ENCODE peak calls at places on chromosomes 16 and 17, in eight cellular contexts. G, W, B, Z, I, P, M and N are unnamed samples.

GRCh38 chr17:18182978-18183333 is 672 bp upstream of the ALKBH5 start:
- DNase-seq in B (no peak), I (peak), Z (no peak), P (peak), M (peak), G (peak), W (no peak), N (no peak)

GRCh38 chr16:85899444-85899843 is 482 bp downstream of the IRF8 start:
- DNase-seq in I (no peak), P (no peak), G (no peak), Z (no peak), W (no peak), M (no peak), B (no peak), N (no peak)

GRCh38 chr16:84663433-84664101 is 15.3 kb downstream of the KLHL36 start:
- DNase-seq in M (no peak), W (no peak), P (no peak), I (no peak), Z (no peak), B (no peak), G (no peak), N (no peak)

GRCh38 chr16:6946106-6946505 is 386.5 kb upstream of the RBFOX1 start:
- DNase-seq in P (no peak), I (no peak), Z (no peak), B (no peak), W (no peak), M (no peak), G (no peak), N (no peak)

GRCh38 chr16:8882725-8883377 is 700 bp downstream of the LITAFD start:
- DNase-seq in Z (no peak), P (no peak), W (no peak), G (no peak), M (peak), B (no peak), I (no peak), N (no peak)

GRCh38 chr16:55711959-55712876 is 56.4 kb downstream of the SLC6A2 start:
- DNase-seq in G (peak), B (peak), P (peak), I (peak), M (peak), Z (peak), W (peak), N (peak)

GRCh38 chr16:31697744-31698125 is 170.0 kb downstream of the AHSP start:
- DNase-seq in I (no peak), Z (no peak), G (no peak), M (no peak), W (no peak), P (no peak), B (no peak), N (no peak)

GRCh38 chr16:73020409-73020884 is 27.5 kb downstream of the ZFHX3 start:
- DNase-seq in I (peak), M (peak), B (no peak), Z (no peak), G (peak), W (peak), P (peak), N (no peak)

DNA sequence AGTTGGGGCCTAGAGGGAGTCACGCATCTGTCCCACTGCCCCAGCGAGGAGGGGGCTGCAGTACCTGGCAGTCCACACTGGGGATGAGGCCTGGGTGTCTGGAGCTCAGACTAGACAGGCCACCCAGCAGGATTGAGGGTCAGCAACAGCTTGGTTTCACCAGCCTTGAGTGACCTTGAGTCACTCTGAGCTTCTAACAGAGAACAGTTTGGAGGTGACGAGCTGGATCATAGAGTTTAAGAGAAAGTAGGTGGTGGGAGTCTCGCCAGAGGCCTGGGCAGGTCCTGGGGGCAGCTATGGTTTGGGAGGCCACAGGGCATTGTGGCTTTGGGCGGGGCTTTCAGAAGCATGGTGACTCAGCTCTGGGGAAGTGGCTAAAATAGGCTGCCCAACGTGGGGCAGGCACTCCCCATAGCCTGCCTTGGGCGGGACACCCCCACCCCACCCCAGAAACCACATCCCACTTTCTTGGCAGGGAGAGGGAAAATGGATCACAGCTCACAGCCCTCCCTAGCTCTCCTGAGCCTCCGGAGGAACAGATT is 20.5 kb downstream of the CDC42EP4 start:
- DNase-seq in I (peak), P (peak), B (no peak), G (peak), W (peak), M (peak), Z (no peak), N (no peak)
- H3K27ac ChIP-seq in I (peak), P (peak), B (no peak), G (peak), W (peak), M (peak), Z (no peak), N (peak)

DNA sequence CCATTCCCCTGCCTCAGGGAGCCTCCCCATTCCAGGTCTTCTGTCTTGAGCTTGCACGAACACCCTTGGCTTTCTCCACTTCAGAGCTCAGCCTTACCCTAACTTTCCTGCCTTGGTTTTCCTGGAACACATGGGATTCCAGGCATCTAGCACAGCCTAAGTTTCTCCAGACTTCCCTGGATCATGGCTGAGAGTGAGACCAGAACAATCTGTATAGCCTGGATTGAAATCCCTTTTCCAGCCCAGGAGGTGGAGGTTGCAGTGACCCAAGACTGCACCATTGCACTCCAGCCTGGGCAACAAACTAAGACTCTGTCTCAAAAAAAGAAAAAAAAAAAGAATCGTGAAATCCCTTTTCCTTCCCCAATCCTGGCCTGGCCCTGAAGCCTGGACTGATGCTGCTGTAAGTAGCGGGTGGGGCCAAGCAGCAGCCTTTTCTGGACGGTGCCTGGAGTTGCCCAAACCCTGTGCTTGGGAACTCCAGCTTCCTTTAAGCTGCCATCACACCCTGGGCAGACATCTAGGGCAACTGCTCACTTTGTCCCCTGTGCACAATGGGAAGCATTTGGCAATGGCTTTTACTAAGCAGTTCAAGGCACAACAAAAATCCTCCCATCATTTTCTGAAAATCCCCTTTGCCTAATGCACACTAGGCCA is 12.0 kb upstream of the SLC16A5 start:
- DNase-seq in P (no peak), Z (no peak), G (no peak), M (no peak), W (no peak), I (no peak), B (no peak), N (no peak)
- H3K27ac ChIP-seq in P (peak), Z (no peak), G (no peak), M (peak), W (no peak), I (no peak), B (no peak), N (no peak)

GRCh38 chr17:65456368-65457151 is 104.9 kb downstream of the AXIN2 start:
- DNase-seq in P (no peak), G (no peak), I (no peak), B (no peak), M (no peak), W (no peak), Z (no peak), N (no peak)
- H3K27ac ChIP-seq in P (no peak), G (no peak), I (no peak), B (no peak), M (peak), W (no peak), Z (no peak), N (no peak)

GRCh38 chr17:4514206-4514605 is 15.5 kb downstream of the SPNS2 start:
- DNase-seq in B (no peak), G (no peak), W (no peak), P (no peak), Z (peak), I (no peak), M (no peak), N (no peak)
- H3K27ac ChIP-seq in B (no peak), G (no peak), W (no peak), P (no peak), Z (no peak), I (no peak), M (no peak), N (no peak)

DNA sequence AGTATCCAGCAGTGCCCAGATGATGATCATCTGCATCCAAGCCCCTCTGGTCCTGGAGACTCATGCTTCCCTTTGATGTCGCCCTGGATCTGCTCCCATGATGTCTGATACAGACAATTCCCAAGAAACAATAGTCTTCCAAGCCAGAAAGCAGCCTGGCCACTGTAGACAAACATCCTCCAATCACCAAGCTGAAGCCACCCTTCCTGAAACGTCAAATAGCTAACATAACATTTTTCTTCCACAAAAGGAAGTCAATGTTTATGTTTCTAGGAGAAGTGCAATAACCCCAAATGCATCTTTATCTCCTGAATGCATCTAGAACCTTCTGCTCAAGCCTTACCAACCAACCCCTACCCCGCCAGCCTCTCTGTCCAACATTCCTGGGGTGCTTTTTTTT is 1.2 kb upstream of the DPEP2 start:
- DNase-seq in P (no peak), G (no peak), I (peak), Z (no peak), M (no peak), W (no peak), B (peak), N (no peak)
- H3K27ac ChIP-seq in P (no peak), G (no peak), I (peak), Z (no peak), M (peak), W (no peak), B (peak), N (no peak)

GRCh38 chr17:81509687-81510523 is 2.7 kb downstream of the ACTG1 start:
- DNase-seq in Z (no peak), G (no peak), W (no peak), M (no peak), P (no peak), B (peak), I (no peak), N (no peak)
- H3K27ac ChIP-seq in Z (peak), G (peak), W (peak), M (peak), P (peak), B (peak), I (peak), N (peak)

GRCh38 chr16:80175011-80175410 is 365.8 kb upstream of the DYNLRB2 start:
- DNase-seq in Z (no peak), W (no peak), M (no peak), G (no peak), I (no peak), B (no peak), P (no peak), N (no peak)

GRCh38 chr16:80171199-80171598 is 369.6 kb upstream of the DYNLRB2 start:
- DNase-seq in B (no peak), Z (no peak), W (no peak), G (no peak), P (no peak), I (no peak), M (no peak), N (no peak)

GRCh38 chr16:80171746-80172145 is 369.0 kb upstream of the DYNLRB2 start:
- DNase-seq in M (no peak), G (no peak), W (no peak), B (no peak), P (no peak), Z (no peak), I (no peak), N (no peak)

GRCh38 chr16:80176114-80176513 is 364.7 kb upstream of the DYNLRB2 start:
- DNase-seq in I (no peak), Z (no peak), B (no peak), W (no peak), M (no peak), P (peak), G (no peak), N (no peak)

GRCh38 chr16:80174416-80174815 is 366.4 kb upstream of the DYNLRB2 start:
- DNase-seq in B (no peak), Z (no peak), M (no peak), W (peak), I (no peak), G (no peak), P (peak), N (no peak)
- H3K27ac ChIP-seq in B (no peak), Z (no peak), M (no peak), W (peak), I (no peak), G (no peak), P (no peak), N (no peak)

GRCh38 chr17:39663340-39663687 is 1.8 kb upstream of the TCAP start:
- DNase-seq in W (no peak), P (no peak), G (peak), B (no peak), I (no peak), M (no peak), Z (peak), N (no peak)
- H3K27ac ChIP-seq in W (no peak), P (peak), G (no peak), B (no peak), I (peak), M (peak), Z (peak), N (peak)

GRCh38 chr17:82851381-82851780 is 11.6 kb upstream of the ZNF750 start:
- DNase-seq in W (no peak), I (no peak), M (peak), Z (no peak), B (no peak), G (no peak), P (no peak), N (no peak)

GRCh38 chr17:82845163-82845807 is 5.5 kb upstream of the ZNF750 start:
- DNase-seq in I (peak), B (no peak), Z (no peak), W (peak), P (no peak), M (peak), G (no peak), N (no peak)

GRCh38 chr17:82846061-82846691 is 6.4 kb upstream of the ZNF750 start:
- DNase-seq in B (no peak), M (peak), P (no peak), I (no peak), Z (no peak), G (no peak), W (no peak), N (no peak)

GRCh38 chr17:82849076-82849945 is 9.5 kb upstream of the ZNF750 start:
- DNase-seq in B (no peak), G (no peak), W (no peak), Z (no peak), I (no peak), M (peak), P (no peak), N (no peak)

DNA sequence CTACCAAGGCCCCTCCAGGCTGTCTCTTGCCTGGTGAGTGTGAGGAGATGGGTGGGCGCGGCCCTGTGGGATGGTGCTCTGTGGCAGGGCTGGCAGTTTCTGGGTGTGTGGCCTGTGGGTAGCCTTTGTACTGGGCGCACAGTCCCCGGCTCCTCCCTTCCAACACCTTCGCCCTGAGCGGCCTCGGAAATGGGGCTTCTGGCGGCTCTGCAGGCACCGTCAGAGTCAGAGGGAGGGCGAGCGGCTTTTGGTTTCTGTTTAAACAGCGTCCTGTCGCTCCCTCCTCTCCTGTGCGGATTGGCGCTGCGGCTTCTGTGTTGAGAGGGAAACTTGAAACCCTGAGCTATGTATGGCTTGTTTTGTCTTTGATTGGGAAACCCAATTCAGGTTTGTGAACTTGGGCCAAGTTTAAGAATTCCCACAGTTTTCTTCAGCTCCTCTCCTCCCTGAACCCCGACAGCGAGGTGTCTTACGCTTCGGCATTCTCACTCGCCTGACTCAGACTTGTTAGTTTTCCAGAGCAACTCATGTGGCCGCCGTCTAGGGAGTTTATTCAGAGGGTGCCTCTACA is 8.3 kb upstream of the ZNF750 start:
- DNase-seq in W (peak), M (peak), Z (no peak), I (no peak), G (no peak), B (no peak), P (peak), N (no peak)
- H3K27ac ChIP-seq in W (peak), M (peak), Z (peak), I (peak), G (no peak), B (no peak), P (peak), N (no peak)

GRCh38 chr17:81331527-81332043 is 36.5 kb upstream of the SLC38A10 start:
- DNase-seq in W (no peak), I (no peak), B (no peak), Z (no peak), G (no peak), P (no peak), M (no peak), N (no peak)

GRCh38 chr17:81329279-81329926 is 34.3 kb upstream of the SLC38A10 start:
- DNase-seq in P (peak), B (no peak), G (peak), W (peak), Z (peak), I (peak), M (peak), N (no peak)

GRCh38 chr17:81329927-81330883 is 35.1 kb upstream of the SLC38A10 start:
- DNase-seq in W (no peak), G (no peak), B (no peak), I (no peak), M (no peak), P (peak), Z (peak), N (no peak)

GRCh38 chr17:81332118-81332834 is 37.2 kb upstream of the SLC38A10 start:
- DNase-seq in G (no peak), I (no peak), Z (no peak), W (no peak), M (peak), B (no peak), P (no peak), N (no peak)

GRCh38 chr17:81330884-81331245 is 35.8 kb upstream of the SLC38A10 start:
- DNase-seq in I (no peak), M (no peak), B (no peak), W (no peak), G (no peak), P (no peak), Z (no peak), N (no peak)
- H3K27ac ChIP-seq in I (no peak), M (peak), B (no peak), W (no peak), G (no peak), P (peak), Z (no peak), N (no peak)